ENCODE peak calls at places on chromosomes 5 and 9, in nine cellular contexts. One of them, this sample, is unnamed. For H3K36me3, the result is how much of the 10 kb centered on the place peaks cover.

GRCh38 chr9:70463877-70464276 is 49.4 kb upstream of the KLF9 start:
- DNase-seq in right atrium auricular region: no peak
- DNase-seq in mesendoderm: no peak
- DNase-seq in uterus: no peak
- DNase-seq in ovary: no peak
- DNase-seq in left ventricle myocardium inferior: no peak
- DNase-seq in HepG2: no peak
- DNase-seq in lung: no peak
- DNase-seq in sigmoid colon: no peak
- DNase-seq in this sample: no peak

GRCh38 chr9:15606667-15607472 is 54.0 kb downstream of the CCDC171 start:
- DNase-seq in mesendoderm: peak
- DNase-seq in left ventricle myocardium inferior: no peak
- DNase-seq in HepG2: peak
- DNase-seq in uterus: no peak
- DNase-seq in right atrium auricular region: no peak
- DNase-seq in ovary: no peak
- DNase-seq in lung: no peak
- DNase-seq in sigmoid colon: no peak
- DNase-seq in this sample: no peak

GRCh38 chr5:5146530-5147160 is 6.5 kb downstream of the ADAMTS16 start:
- DNase-seq in mesendoderm: no peak
- DNase-seq in sigmoid colon: no peak
- DNase-seq in HepG2: no peak
- DNase-seq in uterus: no peak
- DNase-seq in right atrium auricular region: no peak
- DNase-seq in ovary: peak
- DNase-seq in lung: no peak
- DNase-seq in left ventricle myocardium inferior: no peak
- DNase-seq in this sample: no peak

GRCh38 chr9:99690573-99690972 is 131.1 kb upstream of the NR4A3 start:
- DNase-seq in left ventricle myocardium inferior: no peak
- DNase-seq in HepG2: no peak
- DNase-seq in right atrium auricular region: no peak
- DNase-seq in mesendoderm: no peak
- DNase-seq in uterus: no peak
- DNase-seq in lung: no peak
- DNase-seq in sigmoid colon: no peak
- DNase-seq in ovary: no peak
- DNase-seq in this sample: no peak

GRCh38 chr9:39588056-39588814 is 232.8 kb downstream of the SPATA31A1 start:
- DNase-seq in left ventricle myocardium inferior: no peak
- DNase-seq in uterus: no peak
- DNase-seq in right atrium auricular region: peak
- DNase-seq in ovary: no peak
- DNase-seq in mesendoderm: no peak
- DNase-seq in lung: no peak
- DNase-seq in HepG2: no peak
- DNase-seq in sigmoid colon: no peak
- DNase-seq in this sample: no peak

GRCh38 chr5:113221294-113222176 is 213.3 kb downstream of the TSSK1B start:
- DNase-seq in left ventricle myocardium inferior: no peak
- DNase-seq in HepG2: no peak
- DNase-seq in ovary: no peak
- DNase-seq in right atrium auricular region: no peak
- DNase-seq in sigmoid colon: no peak
- DNase-seq in lung: no peak
- DNase-seq in uterus: no peak
- DNase-seq in mesendoderm: no peak
- DNase-seq in this sample: no peak

GRCh38 chr9:134174526-134175290 is 10.3 kb upstream of the RNU6ATAC start:
- DNase-seq in lung: no peak
- DNase-seq in ovary: no peak
- DNase-seq in sigmoid colon: no peak
- DNase-seq in HepG2: no peak
- DNase-seq in mesendoderm: no peak
- DNase-seq in uterus: no peak
- DNase-seq in left ventricle myocardium inferior: no peak
- DNase-seq in right atrium auricular region: no peak
- DNase-seq in this sample: no peak

GRCh38 chr9:37104183-37104889 is 16.0 kb upstream of the ZCCHC7 start:
- DNase-seq in uterus: no peak
- DNase-seq in sigmoid colon: no peak
- DNase-seq in HepG2: no peak
- DNase-seq in mesendoderm: peak
- DNase-seq in lung: no peak
- DNase-seq in left ventricle myocardium inferior: no peak
- DNase-seq in ovary: no peak
- DNase-seq in right atrium auricular region: no peak
- DNase-seq in this sample: peak

GRCh38 chr5:522899-523657 is 1.2 kb downstream of the SLC9A3 start:
- DNase-seq in left ventricle myocardium inferior: no peak
- DNase-seq in HepG2: no peak
- DNase-seq in mesendoderm: peak
- DNase-seq in lung: no peak
- DNase-seq in uterus: no peak
- DNase-seq in sigmoid colon: no peak
- DNase-seq in right atrium auricular region: no peak
- DNase-seq in ovary: no peak
- DNase-seq in this sample: no peak

GRCh38 chr5:102271759-102272158 is 24.3 kb downstream of the SLCO4C1 start:
- DNase-seq in ovary: no peak
- DNase-seq in right atrium auricular region: no peak
- DNase-seq in mesendoderm: peak
- DNase-seq in uterus: no peak
- DNase-seq in lung: no peak
- DNase-seq in left ventricle myocardium inferior: no peak
- DNase-seq in HepG2: peak
- DNase-seq in sigmoid colon: no peak
- DNase-seq in this sample: no peak

GRCh38 chr5:172799416-172799815 is 28.4 kb upstream of the DUSP1 start:
- DNase-seq in ovary: no peak
- DNase-seq in left ventricle myocardium inferior: no peak
- DNase-seq in mesendoderm: no peak
- DNase-seq in lung: no peak
- DNase-seq in HepG2: no peak
- DNase-seq in right atrium auricular region: no peak
- DNase-seq in sigmoid colon: no peak
- DNase-seq in uterus: no peak
- DNase-seq in this sample: no peak

GRCh38 chr5:172795401-172795977 is 24.5 kb upstream of the DUSP1 start:
- DNase-seq in sigmoid colon: peak
- DNase-seq in ovary: peak
- DNase-seq in right atrium auricular region: peak
- DNase-seq in uterus: peak
- DNase-seq in mesendoderm: peak
- DNase-seq in HepG2: no peak
- DNase-seq in left ventricle myocardium inferior: peak
- DNase-seq in lung: peak
- DNase-seq in this sample: peak

GRCh38 chr5:172798422-172799215 is 27.6 kb upstream of the DUSP1 start:
- DNase-seq in ovary: peak
- DNase-seq in sigmoid colon: peak
- DNase-seq in left ventricle myocardium inferior: no peak
- DNase-seq in right atrium auricular region: peak
- DNase-seq in mesendoderm: no peak
- DNase-seq in HepG2: no peak
- DNase-seq in lung: peak
- DNase-seq in uterus: peak
- DNase-seq in this sample: peak

GRCh38 chr5:172796306-172796705 is 25.3 kb upstream of the DUSP1 start:
- DNase-seq in HepG2: no peak
- DNase-seq in sigmoid colon: no peak
- DNase-seq in lung: no peak
- DNase-seq in ovary: peak
- DNase-seq in uterus: no peak
- DNase-seq in left ventricle myocardium inferior: no peak
- DNase-seq in mesendoderm: no peak
- DNase-seq in right atrium auricular region: no peak
- DNase-seq in this sample: no peak

GRCh38 chr5:172797800-172798199 is 26.8 kb upstream of the DUSP1 start:
- DNase-seq in lung: no peak
- DNase-seq in sigmoid colon: peak
- DNase-seq in HepG2: peak
- DNase-seq in uterus: no peak
- DNase-seq in ovary: no peak
- DNase-seq in right atrium auricular region: no peak
- DNase-seq in mesendoderm: no peak
- DNase-seq in left ventricle myocardium inferior: no peak
- DNase-seq in this sample: no peak
- H3K4me3 ChIP-seq in lung: no peak
- H3K4me3 ChIP-seq in sigmoid colon: no peak
- H3K4me3 ChIP-seq in HepG2: no peak
- H3K4me3 ChIP-seq in uterus: no peak
- H3K4me3 ChIP-seq in ovary: no peak
- H3K4me3 ChIP-seq in right atrium auricular region: no peak
- H3K4me3 ChIP-seq in mesendoderm: no peak
- H3K4me3 ChIP-seq in left ventricle myocardium inferior: no peak
- H3K4me3 ChIP-seq in this sample: no peak

GRCh38 chr5:14460844-14461398 is 120.7 kb upstream of the OTULINL start:
- DNase-seq in left ventricle myocardium inferior: no peak
- DNase-seq in ovary: no peak
- DNase-seq in right atrium auricular region: no peak
- DNase-seq in mesendoderm: no peak
- DNase-seq in lung: no peak
- DNase-seq in uterus: no peak
- DNase-seq in sigmoid colon: no peak
- DNase-seq in HepG2: no peak
- DNase-seq in this sample: no peak
- H3K36me3 ChIP-seq in left ventricle myocardium inferior: half or more
- H3K36me3 ChIP-seq in ovary: under half
- H3K36me3 ChIP-seq in right atrium auricular region: under half
- H3K36me3 ChIP-seq in mesendoderm: under half
- H3K36me3 ChIP-seq in lung: under half
- H3K36me3 ChIP-seq in uterus: under half
- H3K36me3 ChIP-seq in sigmoid colon: under half
- H3K36me3 ChIP-seq in HepG2: half or more
- H3K36me3 ChIP-seq in this sample: under half

DNA sequence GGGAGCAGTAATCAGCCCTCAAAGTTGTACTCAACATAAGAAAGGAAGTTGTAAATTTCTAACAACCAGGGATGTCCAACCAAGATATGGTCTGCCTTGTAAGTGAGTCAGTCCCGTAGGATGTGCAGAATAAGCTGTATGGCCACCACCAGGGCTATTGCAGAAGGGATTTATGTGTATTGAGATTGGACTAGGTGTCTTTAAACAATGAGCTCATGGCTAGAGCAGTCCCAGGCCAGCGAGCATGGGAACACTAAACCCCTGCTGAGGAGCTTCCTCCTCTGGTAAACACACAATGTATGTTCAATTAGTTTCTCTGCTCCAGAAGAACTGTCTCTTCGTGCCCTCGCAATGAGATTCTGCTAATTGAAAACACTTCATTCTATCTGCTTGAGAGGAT is 154.9 kb downstream of the FAM114A2 start:
- DNase-seq in HepG2: no peak
- DNase-seq in uterus: no peak
- DNase-seq in right atrium auricular region: no peak
- DNase-seq in lung: no peak
- DNase-seq in sigmoid colon: no peak
- DNase-seq in ovary: no peak
- DNase-seq in mesendoderm: peak
- DNase-seq in left ventricle myocardium inferior: no peak
- DNase-seq in this sample: no peak
- H3K4me3 ChIP-seq in HepG2: no peak
- H3K4me3 ChIP-seq in uterus: no peak
- H3K4me3 ChIP-seq in right atrium auricular region: no peak
- H3K4me3 ChIP-seq in lung: no peak
- H3K4me3 ChIP-seq in sigmoid colon: no peak
- H3K4me3 ChIP-seq in ovary: no peak
- H3K4me3 ChIP-seq in mesendoderm: no peak
- H3K4me3 ChIP-seq in left ventricle myocardium inferior: no peak
- H3K4me3 ChIP-seq in this sample: no peak

GRCh38 chr5:55306641-55307382 is 682 bp downstream of the DHX29 start:
- DNase-seq in uterus: no peak
- DNase-seq in mesendoderm: no peak
- DNase-seq in left ventricle myocardium inferior: no peak
- DNase-seq in HepG2: peak
- DNase-seq in right atrium auricular region: no peak
- DNase-seq in sigmoid colon: no peak
- DNase-seq in ovary: no peak
- DNase-seq in lung: no peak
- DNase-seq in this sample: no peak

GRCh38 chr5:55308254-55308836 is 556 bp downstream of the MTREX start:
- DNase-seq in HepG2: peak
- DNase-seq in ovary: no peak
- DNase-seq in right atrium auricular region: no peak
- DNase-seq in left ventricle myocardium inferior: no peak
- DNase-seq in mesendoderm: peak
- DNase-seq in sigmoid colon: no peak
- DNase-seq in uterus: no peak
- DNase-seq in lung: no peak
- DNase-seq in this sample: no peak

GRCh38 chr5:55303238-55303690 is 4.2 kb downstream of the DHX29 start:
- DNase-seq in mesendoderm: no peak
- DNase-seq in HepG2: no peak
- DNase-seq in sigmoid colon: no peak
- DNase-seq in ovary: no peak
- DNase-seq in left ventricle myocardium inferior: no peak
- DNase-seq in right atrium auricular region: no peak
- DNase-seq in uterus: no peak
- DNase-seq in lung: peak
- DNase-seq in this sample: peak

GRCh38 chr5:55304584-55304983 is 2.9 kb downstream of the DHX29 start:
- DNase-seq in right atrium auricular region: no peak
- DNase-seq in left ventricle myocardium inferior: no peak
- DNase-seq in HepG2: no peak
- DNase-seq in ovary: no peak
- DNase-seq in lung: no peak
- DNase-seq in mesendoderm: no peak
- DNase-seq in uterus: no peak
- DNase-seq in sigmoid colon: no peak
- DNase-seq in this sample: no peak

DNA sequence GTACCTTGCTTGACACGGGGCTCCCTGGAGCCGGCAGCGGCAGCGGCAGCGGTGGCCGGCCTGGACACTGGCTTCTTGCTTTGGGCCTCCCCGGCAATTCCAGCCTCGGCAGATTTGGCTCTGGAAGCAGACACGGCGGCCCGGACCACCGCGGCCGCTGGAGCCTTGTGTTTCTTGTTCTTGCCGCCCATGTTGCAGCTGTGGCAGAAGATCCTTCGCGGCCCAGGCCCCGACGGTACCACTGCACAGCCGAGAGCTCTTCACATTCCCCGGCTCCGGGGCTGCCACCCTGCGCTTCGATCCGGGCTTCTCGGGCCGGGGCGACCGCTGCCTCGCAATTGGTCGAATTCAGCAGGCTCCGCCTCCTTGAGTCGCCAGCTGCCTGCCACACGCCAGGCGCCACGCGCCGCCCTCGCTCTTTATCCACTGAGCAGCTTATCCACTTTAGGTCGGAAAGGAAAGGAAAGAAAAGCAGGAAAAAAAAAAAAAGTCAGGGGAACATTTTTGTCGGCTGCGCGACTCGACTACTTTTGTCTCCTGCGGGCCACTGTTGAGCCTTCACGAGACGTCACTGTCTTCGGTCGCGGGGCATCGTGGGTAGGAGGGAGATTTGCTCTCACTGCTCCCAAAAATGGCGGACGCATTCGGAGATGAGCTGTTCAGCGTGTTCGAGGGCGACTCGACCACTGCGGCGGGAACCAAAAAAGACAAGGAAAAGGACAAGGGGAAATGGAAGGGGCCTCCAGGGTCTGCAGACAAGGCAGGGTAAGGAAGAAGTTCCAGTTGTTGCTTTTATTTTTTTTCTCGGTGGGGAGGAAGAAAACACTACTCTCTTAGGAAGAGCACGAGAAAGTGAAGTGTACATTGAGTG is at the start of the genes DHX29 and MTREX:
- DNase-seq in ovary: peak
- DNase-seq in HepG2: peak
- DNase-seq in right atrium auricular region: peak
- DNase-seq in mesendoderm: peak
- DNase-seq in uterus: peak
- DNase-seq in lung: peak
- DNase-seq in left ventricle myocardium inferior: peak
- DNase-seq in sigmoid colon: peak
- DNase-seq in this sample: peak
- H3K36me3 ChIP-seq in ovary: under half
- H3K36me3 ChIP-seq in HepG2: under half
- H3K36me3 ChIP-seq in right atrium auricular region: under half
- H3K36me3 ChIP-seq in mesendoderm: under half
- H3K36me3 ChIP-seq in uterus: under half
- H3K36me3 ChIP-seq in lung: under half
- H3K36me3 ChIP-seq in left ventricle myocardium inferior: under half
- H3K36me3 ChIP-seq in sigmoid colon: under half
- H3K36me3 ChIP-seq in this sample: under half